ENCODE peak calls at places on chromosomes 1 and 21, in ten cellular contexts. W is fibroblast of the aortic adventitia, Z is GM12864, S is left ventricle myocardium inferior, K is heart left ventricle, G is IMR-90, J is epithelial cell of esophagus, P is neural progenitor cell, B is fibroblast of pulmonary artery, T is pancreas. Y is an unnamed sample.

GRCh38 chr1:55631508-55631907 is 416.3 kb upstream of the USP24 start:
- DNase-seq in P (no peak), K (no peak), Z (no peak), B (peak), G (peak), W (peak), T (no peak), S (no peak), J (no peak), Y (peak)

GRCh38 chr21:46454142-46454541 is 4.5 kb upstream of the DIP2A start:
- DNase-seq in K (no peak), J (no peak), B (no peak), T (no peak), G (peak), S (no peak), P (no peak), W (peak), Z (no peak), Y (no peak)

GRCh38 chr1:145994391-145995120 is 1.8 kb downstream of the TXNIP start:
- DNase-seq in Z (no peak), G (no peak), T (no peak), P (no peak), B (no peak), K (peak), S (no peak), W (no peak), J (peak), Y (no peak)

GRCh38 chr1:6348511-6349191 is 44.9 kb downstream of the ACOT7 start:
- DNase-seq in K (peak), J (peak), B (peak), Z (no peak), S (peak), P (peak), G (peak), W (peak), T (no peak), Y (peak)

GRCh38 chr1:196102826-196103225 is 505.4 kb downstream of the KCNT2 start:
- DNase-seq in Z (no peak), J (peak), P (no peak), K (no peak), G (no peak), W (no peak), S (no peak), B (no peak), T (no peak), Y (peak)

GRCh38 chr1:119353851-119354250 is 14.7 kb upstream of the HAO2 start:
- DNase-seq in P (no peak), G (no peak), Z (no peak), K (no peak), B (no peak), T (no peak), W (no peak), S (no peak), J (no peak), Y (no peak)

GRCh38 chr1:11233208-11233607 is 29.1 kb downstream of the MTOR start:
- DNase-seq in J (no peak), Z (no peak), K (no peak), P (no peak), G (no peak), S (no peak), B (no peak), W (no peak), T (no peak), Y (no peak)

GRCh38 chr21:42614811-42615342 is 38.5 kb upstream of the PDE9A start:
- DNase-seq in S (no peak), G (no peak), K (no peak), J (peak), B (no peak), Z (no peak), W (no peak), P (peak), T (peak), Y (peak)

GRCh38 chr1:219171192-219171935 is 2.3 kb upstream of the LYPLAL1 start:
- DNase-seq in T (no peak), Z (no peak), G (peak), K (no peak), J (peak), P (no peak), B (peak), S (no peak), W (peak), Y (peak)

GRCh38 chr1:150151291-150152181 is 1.8 kb downstream of the PLEKHO1 start:
- DNase-seq in W (no peak), G (no peak), T (no peak), B (no peak), Z (no peak), P (no peak), S (no peak), J (no peak), K (no peak), Y (no peak)

GRCh38 chr1:181101581-181102226 is 13.2 kb downstream of the IER5 start:
- DNase-seq in B (peak), W (peak), S (no peak), J (no peak), G (peak), P (peak), T (no peak), Z (no peak), K (no peak), Y (peak)

GRCh38 chr1:227891223-227891954 is 56.3 kb downstream of the WNT9A start:
- DNase-seq in B (no peak), G (no peak), W (no peak), P (no peak), J (no peak), K (no peak), Z (no peak), S (no peak), T (no peak), Y (no peak)

GRCh38 chr21:14864211-14865021 is 200.4 kb downstream of the NRIP1 start:
- DNase-seq in Z (no peak), K (peak), S (peak), B (peak), J (peak), P (peak), W (peak), G (peak), T (peak), Y (peak)

GRCh38 chr1:111032295-111032897 is 68.7 kb upstream of the LRIF1 start:
- DNase-seq in K (no peak), B (peak), J (peak), W (peak), S (no peak), G (peak), P (peak), Z (peak), T (no peak), Y (peak)

GRCh38 chr1:204506969-204507316 is 9.3 kb upstream of the MDM4 start:
- DNase-seq in J (peak), W (peak), S (peak), Z (peak), P (peak), T (peak), K (peak), G (peak), B (peak), Y (peak)

GRCh38 chr1:28770601-28771165 is 33.9 kb downstream of the YTHDF2 start:
- DNase-seq in B (no peak), K (no peak), W (no peak), G (no peak), T (no peak), Z (no peak), J (no peak), P (no peak), S (no peak), Y (no peak)

GRCh38 chr1:58104960-58105359 is 441.6 kb downstream of the OMA1 start:
- DNase-seq in K (no peak), S (no peak), Z (peak), W (no peak), P (no peak), G (no peak), T (no peak), B (no peak), J (no peak), Y (no peak)

GRCh38 chr1:162704673-162705424 is 72.6 kb downstream of the DDR2 start:
- DNase-seq in J (no peak), B (no peak), S (peak), T (peak), W (no peak), P (no peak), K (no peak), G (no peak), Z (no peak), Y (no peak)

GRCh38 chr1:203437696-203438315 is 37.8 kb upstream of the PRELP start:
- DNase-seq in P (no peak), S (no peak), J (no peak), T (no peak), Z (no peak), W (no peak), K (no peak), G (no peak), B (no peak), Y (no peak)

GRCh38 chr1:37553598-37553926 is 531 bp downstream of the SNIP1 start:
- DNase-seq in W (no peak), Z (no peak), B (no peak), J (no peak), G (no peak), S (no peak), P (no peak), T (no peak), K (no peak), Y (peak)

GRCh38 chr21:42237577-42237976 is 18.6 kb downstream of the ABCG1 start:
- DNase-seq in P (no peak), W (no peak), T (no peak), K (no peak), G (no peak), B (no peak), S (no peak), J (no peak), Z (no peak), Y (no peak)

GRCh38 chr1:221708987-221709386 is 32.9 kb downstream of the DUSP10 start:
- DNase-seq in K (peak), B (peak), T (peak), S (no peak), W (peak), G (peak), Z (no peak), P (peak), J (peak), Y (peak)

GRCh38 chr1:183227963-183228649 is 42.0 kb downstream of the LAMC2 start:
- DNase-seq in T (no peak), Z (no peak), P (peak), W (peak), J (no peak), G (peak), K (peak), B (peak), S (peak), Y (no peak)

GRCh38 chr1:31239653-31240241 is at the start of gene NKAIN1:
- DNase-seq in J (peak), K (no peak), P (peak), G (peak), W (peak), Z (no peak), T (no peak), S (no peak), B (peak), Y (no peak)
- H3K4me3 ChIP-seq in J (peak), K (peak), P (peak), G (peak), W (peak), Z (no peak), T (peak), S (peak), B (peak), Y (peak)

DNA sequence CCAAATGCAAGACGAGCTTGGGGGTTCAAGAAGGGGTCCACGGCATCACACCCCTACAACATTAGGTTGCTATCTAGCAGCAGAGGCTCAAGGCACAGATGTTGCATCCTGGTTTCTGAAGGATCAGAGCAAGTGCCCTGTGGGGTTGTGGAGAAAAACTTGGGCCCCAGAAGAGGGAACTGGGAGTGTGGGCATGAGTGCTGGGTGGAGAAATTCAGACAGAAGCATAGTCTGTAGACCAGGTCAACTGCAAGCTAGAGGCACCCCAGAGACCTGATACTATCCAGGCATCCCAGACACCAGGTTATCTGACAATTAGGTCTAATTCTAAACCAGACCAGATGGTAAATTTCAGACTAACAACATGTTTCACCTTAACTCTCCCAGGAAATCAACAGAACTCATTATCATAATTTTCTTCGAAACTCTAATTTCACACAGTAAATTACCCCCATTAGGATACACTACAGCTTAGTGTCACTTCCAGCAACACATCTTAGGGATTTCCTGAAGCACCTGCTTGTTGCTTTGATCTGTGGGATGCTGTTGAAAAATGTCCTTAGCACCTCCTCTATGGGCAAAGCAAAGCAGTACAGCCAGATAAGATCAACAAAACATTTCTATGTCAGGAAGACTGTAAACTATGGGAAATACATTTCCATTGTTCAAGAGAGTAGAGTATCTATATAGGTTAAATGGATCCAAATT is 179.3 kb downstream of the VAV3 start:
- DNase-seq in B (no peak), J (no peak), P (no peak), W (no peak), S (no peak), Z (no peak), K (no peak), T (no peak), G (no peak), Y (no peak)
- TF ChIP-seq CTCF in B (no peak), J (no peak), P (no peak), W (no peak), S (no peak), Z (no peak), K (no peak), T (no peak), G (no peak), Y (no peak)

GRCh38 chr1:65490231-65491009 is 70.0 kb downstream of the LEPR start:
- DNase-seq in B (no peak), W (peak), S (no peak), K (no peak), G (no peak), Z (no peak), J (no peak), P (no peak), T (no peak), Y (no peak)
- H3K4me3 ChIP-seq in B (no peak), W (no peak), S (no peak), K (no peak), G (no peak), Z (no peak), J (no peak), P (no peak), T (no peak), Y (no peak)

GRCh38 chr1:155729031-155729898 is 40.4 kb downstream of the DAP3 start:
- DNase-seq in G (peak), S (no peak), P (peak), T (peak), J (peak), K (no peak), W (peak), B (peak), Z (no peak), Y (peak)
- TF ChIP-seq CTCF in G (peak), S (peak), P (peak), T (peak), J (peak), K (no peak), W (peak), B (peak), Z (peak), Y (peak)

Y was measured in bronchial epithelial cell.